ENCODE peak calls at places on chromosome 19, in nine cellular contexts. F is activated CD4-positive, alpha-beta T cell treated with anti-CD3 and anti-CD28 coated beads for 36 hours; B is Peyer's patch; G is EH; T is tibial artery; Y is stimulated activated CD4-positive, alpha-beta T cell treated with anti-CD3 and anti-CD28 coated beads, Interleukin-2, amount 100 ng/mL, for 4 hours; Z is activated naive CD8-positive, alpha-beta T cell treated with anti-CD3 and anti-CD28 coated beads, Interleukin-2, amount 50 U/mL, for 24 hours; H is cardiac fibroblast; K is midbrain. L is an unnamed sample.

GRCh38 chr19:35444735-35445134 is 3.3 kb upstream of the FFAR2 start:
- DNase-seq in Z (no peak), K (no peak), H (no peak), G (no peak), T (no peak), Y (no peak), B (no peak), F (peak), L (no peak)

GRCh38 chr19:44345969-44346368 is 10.5 kb downstream of the ZNF112 start:
- DNase-seq in F (no peak), T (no peak), Z (no peak), G (no peak), K (peak), Y (no peak), B (no peak), H (no peak), L (no peak)

GRCh38 chr19:41226874-41227390 is 7.9 kb downstream of the AXL start:
- DNase-seq in B (no peak), H (no peak), F (peak), Y (no peak), T (no peak), K (no peak), G (no peak), Z (peak), L (no peak)

GRCh38 chr19:35063940-35064818 is 22.7 kb downstream of the HPN start:
- DNase-seq in T (no peak), B (no peak), F (peak), Z (no peak), K (no peak), Y (peak), G (peak), H (peak), L (peak)

GRCh38 chr19:42332059-42332458 is 6.6 kb downstream of the MEGF8 start:
- DNase-seq in H (no peak), B (no peak), F (no peak), T (no peak), K (no peak), G (no peak), Y (no peak), Z (no peak), L (no peak)

GRCh38 chr19:35261356-35262100 is 7.2 kb upstream of the USF2 start:
- DNase-seq in G (no peak), T (no peak), Z (no peak), K (no peak), F (peak), B (peak), Y (no peak), H (no peak), L (no peak)

GRCh38 chr19:9881720-9882119 is 46.6 kb downstream of the PIN1 start:
- DNase-seq in K (no peak), G (no peak), F (no peak), B (no peak), H (no peak), Z (no peak), Y (no peak), T (no peak), L (no peak)

GRCh38 chr19:43789029-43789428 is 8.3 kb upstream of the KCNN4 start:
- DNase-seq in Z (no peak), H (peak), Y (no peak), T (no peak), F (peak), G (peak), B (no peak), K (no peak), L (peak)

GRCh38 chr19:36215276-36216171 is 618 bp downstream of the ZNF146 start:
- DNase-seq in G (peak), K (no peak), F (peak), H (peak), Y (no peak), T (no peak), B (no peak), Z (peak), L (peak)